ENCODE peak calls at places on chromosomes 7 and 10, in six cellular contexts. X is dorsolateral prefrontal cortex, V is GM06990, M is sigmoid colon, R is astrocyte of the spinal cord, H is Panc1. L is an unnamed sample.

GRCh38 chr10:111875760-111876159 is 307.8 kb downstream of the GPAM start:
- DNase-seq in V (no peak), M (no peak), R (peak; percentile 11), H (no peak), X (no peak), L (no peak)

GRCh38 chr7:31251441-31251840 is 89.1 kb downstream of the NEUROD6 start:
- DNase-seq in H (no peak), X (no peak), R (no peak), V (no peak), M (no peak), L (no peak)

GRCh38 chr7:129778770-129779601 is 167.5 kb downstream of the NRF1 start:
- DNase-seq in H (no peak), M (no peak), V (no peak), X (no peak), R (no peak), L (no peak)

GRCh38 chr7:98902523-98902922 is 24.2 kb downstream of the TRRAP start:
- DNase-seq in M (no peak), X (no peak), R (no peak), H (no peak), V (no peak), L (no peak)

GRCh38 chr10:94205370-94205930 is 157.3 kb downstream of the NOC3L start:
- DNase-seq in X (no peak), R (peak; percentile 35), V (no peak), H (no peak), M (no peak), L (no peak)

GRCh38 chr10:71505366-71505760 is 108.6 kb downstream of the CDH23 start:
- DNase-seq in R (no peak), H (no peak), X (no peak), M (no peak), V (no peak), L (no peak)

GRCh38 chr10:112823604-112824003 is 126.4 kb upstream of the TCF7L2 start:
- DNase-seq in H (no peak), V (no peak), R (no peak), X (no peak), M (no peak), L (no peak)

GRCh38 chr10:46293832-46294640 is 7.2 kb downstream of the ANTXRL start:
- DNase-seq in V (no peak), X (peak; percentile 26), M (peak; percentile 30), R (no peak), H (no peak), L (no peak)

GRCh38 chr10:124356706-124357582 is 61.8 kb downstream of the OAT start:
- DNase-seq in R (no peak), X (no peak), M (peak; percentile 49), H (no peak), V (no peak), L (no peak)

GRCh38 chr10:4704034-4704545 is 121.9 kb upstream of the AKR1E2 start:
- DNase-seq in M (no peak), H (peak; percentile 80), R (peak; percentile 99), V (no peak), X (no peak), L (no peak)

GRCh38 chr7:55187701-55188491 is 169.1 kb downstream of the EGFR start:
- DNase-seq in X (no peak), V (no peak), M (peak; percentile 55), H (no peak), R (no peak), L (no peak)

GRCh38 chr10:102814873-102815661 is 22.1 kb downstream of the CYP17A1 start:
- DNase-seq in X (no peak), V (no peak), M (peak; percentile 93), H (no peak), R (peak; percentile 72), L (no peak)

GRCh38 chr10:132644544-132645530 is 107.2 kb downstream of the INPP5A start:
- DNase-seq in H (no peak), R (no peak), M (peak; percentile 62), X (peak; percentile 41), V (no peak), L (no peak)

GRCh38 chr10:94344522-94345122 is 18.1 kb downstream of the NOC3L start:
- DNase-seq in M (no peak), X (no peak), V (peak; percentile 67), H (no peak), R (no peak), L (no peak)

GRCh38 chr7:157021071-157021891 is 10.8 kb upstream of the MNX1 start:
- DNase-seq in V (no peak), R (no peak), X (no peak), M (no peak), H (no peak), L (no peak)

GRCh38 chr7:774161-775109 is 47.4 kb upstream of the PRKAR1B start:
- DNase-seq in H (no peak), R (peak; percentile 33), M (no peak), X (peak; percentile 74), V (peak; percentile 56), L (no peak)

GRCh38 chr10:61487506-61487905 is 34.3 kb upstream of the TMEM26 start:
- DNase-seq in V (no peak), H (no peak), M (no peak), R (no peak), X (no peak), L (no peak)

GRCh38 chr10:47456794-47457527 is 27.0 kb downstream of the ANXA8 start:
- DNase-seq in X (no peak), V (no peak), H (no peak), R (no peak), M (no peak), L (no peak)

GRCh38 chr10:119602241-119603095 is 5.7 kb upstream of the TIAL1 start:
- DNase-seq in X (no peak), R (no peak), H (no peak), M (no peak), V (no peak), L (no peak)

DNA sequence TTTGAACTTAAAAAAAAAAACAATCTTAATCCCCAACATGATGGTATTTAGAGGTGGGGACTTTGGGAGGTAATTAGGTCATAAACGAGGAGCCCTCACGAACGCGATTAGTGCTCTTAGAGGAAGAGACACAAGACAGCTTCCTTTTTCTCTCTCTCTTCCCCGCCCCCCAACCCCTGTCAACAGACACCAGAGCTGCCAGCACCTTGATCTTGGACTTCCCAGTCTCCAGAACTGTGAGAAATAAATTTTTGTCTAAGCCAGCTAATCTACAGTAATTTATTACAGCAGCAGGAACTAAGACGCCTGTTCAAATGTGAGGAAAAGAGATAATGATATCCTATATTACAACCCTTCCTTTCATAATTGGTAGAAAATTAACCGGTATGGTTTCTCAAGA is 40.1 kb downstream of the RELN start:
- DNase-seq in X (no peak), H (no peak), V (no peak), R (no peak), M (no peak), L (no peak)
- H3K4me3 ChIP-seq in X (no peak overlapping the region), H (no peak overlapping the region), V (no peak overlapping the region), R (no peak overlapping the region), M (no peak overlapping the region), L (no peak overlapping the region)

GRCh38 chr7:76357379-76358052 is 1.3 kb downstream of the YWHAG start:
- DNase-seq in X (no peak), R (no peak), M (peak; percentile 26), H (no peak), V (no peak), L (no peak)
- TF ChIP-seq CTCF in X (no peak), R (no peak), M (no peak), H (no peak), V (no peak), L (no peak)

DNA sequence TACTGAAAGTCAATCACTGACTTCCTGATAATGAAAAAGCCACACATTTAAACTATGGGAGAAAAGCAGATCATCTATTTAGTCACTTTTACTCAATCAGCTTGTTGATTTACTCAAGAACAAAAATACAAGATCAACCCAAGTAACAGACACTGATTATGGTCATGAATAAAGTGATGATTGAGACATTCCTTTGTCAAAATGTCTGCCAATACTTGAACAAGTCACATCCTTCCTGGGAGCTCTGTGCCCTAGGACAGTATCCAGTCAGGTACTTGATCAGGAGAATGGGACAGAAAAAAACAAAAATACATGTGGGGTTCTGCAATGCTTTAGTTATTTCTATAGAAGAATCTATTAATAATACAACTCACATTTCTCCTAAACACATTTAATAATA is 150.0 kb upstream of the NEBL start:
- DNase-seq in H (no peak), M (no peak), R (no peak), V (no peak), X (no peak), L (no peak)
- H3K4me3 ChIP-seq in H (no peak overlapping the region), M (no peak overlapping the region), R (no peak overlapping the region), V (no peak overlapping the region), X (no peak overlapping the region), L (no peak overlapping the region)

GRCh38 chr10:1368772-1369171 is 312.6 kb downstream of the WDR37 start:
- DNase-seq in X (no peak), V (no peak), H (no peak), M (no peak), R (no peak), L (no peak)
- TF ChIP-seq CTCF in X (peak; percentile 63), V (peak; percentile 66), H (peak; percentile 73), M (no peak), R (no peak), L (peak; percentile 35)

GRCh38 chr10:3486346-3487065 is 298.5 kb downstream of the KLF6 start:
- DNase-seq in V (no peak), M (no peak), R (peak; percentile 53), H (no peak), X (no peak), L (peak; percentile 88)
- H3K4me3 ChIP-seq in V (no peak overlapping the region), M (no peak overlapping the region), R (no peak overlapping the region), H (no peak overlapping the region), X (no peak overlapping the region), L (no peak overlapping the region)

L was measured in epithelial cell of proximal tubule.